ENCODE peak calls at places on chromosomes 3 and 15, in nine cellular contexts. J is nephron progenitor cell; T is body of pancreas; M is NAMALWA; V is NCI-H2107; K is breast epithelium; Y is NCI-H2029 treated with DMSO at 0.1 percent for 48 hours; P is stimulated activated CD8-positive, alpha-beta memory T cell treated with anti-CD3 and anti-CD28 coated beads, Interleukin-15, amount 100 ng/mL, for 24 hours; Z is activated CD8-positive, alpha-beta memory T cell treated with anti-CD3 and anti-CD28 coated beads, Interleukin-2, amount 50 U/mL, for 48 hours. N is an unnamed sample.

GRCh38 chr3:58111513-58112184 is 99.1 kb downstream of the DNASE1L3 start:
- DNase-seq in Z (no peak), K (peak; percentile 93), P (no peak), T (peak; percentile 96), Y (peak; percentile 59), J (no peak), M (no peak), V (no peak), N (no peak)

GRCh38 chr3:126351086-126351770 is 6.0 kb downstream of the KLF15 start:
- DNase-seq in K (no peak), M (no peak), J (no peak), Y (no peak), P (no peak), Z (no peak), V (no peak), T (peak; percentile 13), N (no peak)

GRCh38 chr15:87739866-87740265 is 516.7 kb downstream of the NTRK3 start:
- DNase-seq in Y (no peak), T (no peak), J (no peak), V (no peak), P (no peak), M (no peak), K (no peak), Z (no peak), N (no peak)

GRCh38 chr3:30548605-30549004 is 57.8 kb upstream of the TGFBR2 start:
- DNase-seq in K (no peak), M (peak; percentile 59), T (no peak), Y (no peak), V (no peak), Z (peak; percentile 56), J (peak; percentile 2), P (peak; percentile 5), N (no peak)

GRCh38 chr3:11544413-11545181 is 99.1 kb downstream of the VGLL4 start:
- DNase-seq in Y (no peak), J (no peak), T (no peak), Z (no peak), V (no peak), K (no peak), P (no peak), M (no peak), N (peak; percentile 29)

GRCh38 chr3:16084887-16085286 is 89.6 kb upstream of the GALNT15 start:
- DNase-seq in M (no peak), V (no peak), J (no peak), P (no peak), T (no peak), Y (no peak), Z (no peak), K (no peak), N (no peak)

GRCh38 chr15:66080791-66081475 is 172.6 kb downstream of the MEGF11 start:
- DNase-seq in T (peak; percentile 85), J (peak; percentile 53), K (no peak), V (no peak), P (no peak), Z (no peak), M (no peak), Y (no peak), N (peak; percentile 25)

GRCh38 chr15:80199366-80199765 is 46.6 kb downstream of the FAH start:
- DNase-seq in J (no peak), Z (no peak), V (no peak), K (no peak), P (no peak), T (no peak), M (no peak), Y (no peak), N (no peak)